ENCODE peak calls at places on chromosomes 12 and 14, in six cellular contexts. E, B, X, C, V and D are unnamed samples. For H3K4me1 and H3K36me3, the result is how much of the 10 kb centered on the place peaks cover.

GRCh38 chr14:100850841-100851585 is 25.1 kb downstream of the MEG3 start:
- DNase-seq in E (peak), B (peak), C (peak), X (peak), V (peak), D (peak)

GRCh38 chr14:99754141-99755067 is 38.8 kb upstream of the EML1 start:
- DNase-seq in E (no peak), V (no peak), C (no peak), B (peak), X (peak), D (no peak)

GRCh38 chr14:92644166-92644565 is 104.3 kb downstream of the LGMN start:
- DNase-seq in E (no peak), X (no peak), V (no peak), C (no peak), B (peak), D (peak)

GRCh38 chr14:23047042-23047634 is 5.1 kb downstream of the PSMB11 start:
- DNase-seq in X (no peak), V (no peak), B (no peak), C (no peak), E (no peak), D (no peak)

GRCh38 chr14:64506751-64507150 is 2.2 kb downstream of the ZBTB1 start:
- DNase-seq in E (no peak), C (no peak), X (no peak), V (no peak), B (peak), D (no peak)

GRCh38 chr12:10590976-10591375 is 22.4 kb downstream of the MAGOHB start:
- DNase-seq in B (no peak), X (no peak), C (no peak), V (no peak), E (no peak), D (no peak)

GRCh38 chr12:111304642-111305071 is 64.2 kb downstream of the PHETA1 start:
- DNase-seq in B (no peak), X (no peak), E (no peak), V (no peak), C (no peak), D (peak)

GRCh38 chr12:24814379-24815086 is 134.4 kb downstream of the BCAT1 start:
- DNase-seq in V (no peak), B (no peak), C (no peak), E (no peak), X (no peak), D (no peak)

GRCh38 chr12:95424271-95424994 is 49.5 kb upstream of the METAP2 start:
- DNase-seq in C (no peak), X (no peak), E (peak), V (no peak), B (no peak), D (no peak)

GRCh38 chr14:94051115-94051514 is 25.0 kb downstream of the OTUB2 start:
- DNase-seq in X (no peak), B (peak), V (peak), E (peak), C (peak), D (no peak)

GRCh38 chr12:90015228-90015627 is 306.6 kb upstream of the ATP2B1 start:
- DNase-seq in V (no peak), C (no peak), E (no peak), X (no peak), B (peak), D (no peak)

GRCh38 chr12:15859136-15859535 is 23.1 kb upstream of the STRAP start:
- DNase-seq in E (no peak), V (no peak), B (no peak), C (no peak), X (no peak), D (no peak)

GRCh38 chr14:52266782-52267181 is 716 bp upstream of the PTGDR start:
- DNase-seq in X (no peak), B (peak), E (no peak), C (no peak), V (no peak), D (no peak)

GRCh38 chr12:100295764-100296555 is 29.0 kb downstream of the SCYL2 start:
- DNase-seq in C (no peak), X (no peak), E (no peak), V (no peak), B (peak), D (no peak)

GRCh38 chr14:73491256-73491976 is 683 bp downstream of the RIOX1 start:
- DNase-seq in E (peak), C (peak), V (peak), B (peak), X (peak), D (peak)

GRCh38 chr12:6540181-6540877 is 6.0 kb downstream of the GAPDH start:
- DNase-seq in V (peak), E (peak), C (peak), X (peak), B (peak), D (peak)
- H3K4me1 ChIP-seq in V (under half), E (under half), C (under half), X (under half), B (under half), D (under half)

DNA sequence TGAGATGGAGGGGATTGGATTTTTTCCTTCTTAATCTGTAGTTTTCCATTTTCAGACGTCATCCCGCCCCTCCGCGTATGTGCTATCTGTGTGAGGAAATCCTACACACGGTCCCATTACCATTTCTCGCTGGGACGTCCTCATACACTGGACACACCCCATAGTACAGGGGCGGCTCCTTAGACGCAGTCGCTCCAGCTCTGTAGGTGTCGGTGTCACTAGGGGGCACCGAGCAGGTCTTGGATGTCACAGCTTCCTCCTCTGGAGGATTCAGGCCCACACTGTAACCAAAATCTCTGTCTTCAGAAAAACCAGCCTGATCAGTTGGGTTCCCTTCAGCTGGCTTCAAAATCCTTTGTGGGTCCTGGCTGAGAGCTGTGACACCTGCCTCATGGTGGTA is 7.1 kb downstream of the ANKLE2 start:
- DNase-seq in X (no peak), B (no peak), V (no peak), E (no peak), C (no peak), D (no peak)
- H3K36me3 ChIP-seq in X (half or more), B (half or more), V (under half), E (under half), C (under half), D (under half)

GRCh38 chr12:32895688-32896437 is 714 bp downstream of the PKP2 start:
- DNase-seq in B (no peak), E (no peak), V (no peak), X (no peak), C (peak), D (no peak)

GRCh38 chr12:32896438-32897275 is at the start of gene PKP2:
- DNase-seq in E (peak), V (peak), B (peak), X (peak), C (peak), D (peak)

GRCh38 chr12:32897688-32898573 is 1.4 kb upstream of the PKP2 start:
- DNase-seq in E (no peak), B (no peak), X (no peak), C (no peak), V (no peak), D (no peak)

GRCh38 chr12:32894566-32894965 is 2.0 kb downstream of the PKP2 start:
- DNase-seq in V (no peak), B (no peak), X (no peak), E (no peak), C (no peak), D (no peak)

GRCh38 chr12:32897276-32897615 is 669 bp upstream of the PKP2 start:
- DNase-seq in B (no peak), E (no peak), V (no peak), X (no peak), C (no peak), D (no peak)
- H3K4me3 ChIP-seq in B (no peak), E (peak), V (peak), X (peak), C (peak), D (peak)

DNA sequence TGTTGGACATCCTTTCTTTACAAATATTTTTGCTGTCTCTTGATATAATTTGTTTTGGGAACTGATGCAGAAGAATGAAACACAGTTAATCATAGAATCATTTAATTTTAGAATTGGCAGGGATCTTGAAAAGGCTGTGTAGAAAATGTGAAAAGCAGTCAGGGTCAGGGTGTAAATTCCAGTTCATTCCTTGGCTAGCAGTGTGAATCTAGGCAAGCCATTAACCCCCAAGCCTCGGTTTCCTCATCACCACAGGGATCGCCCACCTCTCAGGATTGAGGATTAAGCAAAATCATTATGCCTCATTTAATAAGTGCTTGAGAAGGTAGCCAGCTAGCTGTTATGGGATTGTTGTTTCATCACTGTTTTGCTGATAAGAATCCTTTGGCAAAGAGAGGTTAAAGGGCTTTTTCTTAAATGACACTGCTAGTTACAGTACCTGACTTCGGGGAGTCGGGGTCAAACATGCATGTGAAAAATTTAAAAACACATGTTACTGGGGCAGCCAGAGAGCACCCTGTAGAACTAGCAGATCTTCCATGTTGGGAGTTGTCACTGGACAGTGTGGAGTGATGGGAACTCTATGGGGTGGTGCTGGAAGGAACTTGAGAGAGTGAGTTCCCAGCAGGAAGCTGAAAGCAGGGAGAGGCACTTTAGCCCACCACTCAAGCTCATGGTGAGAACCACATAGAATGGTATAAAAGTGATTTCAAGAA is 10.7 kb downstream of the TNFRSF1A start:
- DNase-seq in X (no peak), C (no peak), B (no peak), V (no peak), E (no peak), D (no peak)
- H3K4me1 ChIP-seq in X (under half), C (under half), B (under half), V (under half), E (under half), D (under half)

GRCh38 chr12:108846320-108846719 is 11.1 kb downstream of the SSH1 start:
- DNase-seq in C (no peak), B (peak), X (no peak), V (peak), E (no peak), D (no peak)
- H3K36me3 ChIP-seq in C (under half), B (under half), X (half or more), V (under half), E (under half), D (under half)

DNA sequence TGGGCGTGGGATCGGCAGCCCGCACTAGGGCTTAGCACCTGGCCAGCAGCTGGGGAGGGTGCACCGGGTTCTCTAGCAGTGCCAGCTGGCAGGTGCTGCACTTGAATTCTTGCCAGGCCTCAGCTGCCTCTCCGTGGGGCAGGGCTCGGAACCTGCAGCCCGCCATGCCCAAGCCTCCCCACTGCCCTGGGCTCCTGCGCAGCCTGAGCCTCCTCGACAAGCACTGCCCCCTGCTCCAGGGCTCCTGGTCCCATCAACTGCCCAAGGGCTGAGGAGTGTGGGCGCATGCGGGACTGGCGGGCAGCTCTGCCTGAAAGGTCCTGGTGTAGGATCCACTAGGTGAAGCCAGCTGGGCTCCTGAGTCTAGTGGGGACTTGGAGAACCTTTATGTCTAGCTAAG is 30.6 kb upstream of the SDR39U1 start:
- DNase-seq in V (no peak), B (no peak), E (no peak), C (no peak), X (no peak), D (no peak)
- H3K4me3 ChIP-seq in V (no peak), B (no peak), E (no peak), C (no peak), X (no peak), D (no peak)

GRCh38 chr14:95500201-95500681 is 16.2 kb downstream of the SYNE3 start:
- DNase-seq in B (no peak), X (no peak), C (no peak), E (no peak), V (no peak), D (no peak)
- H3K4me1 ChIP-seq in B (under half), X (under half), C (under half), E (under half), V (under half), D (under half)

GRCh38 chr14:89402363-89402762 is 14.7 kb downstream of the FOXN3 start:
- DNase-seq in C (no peak), X (no peak), E (no peak), B (no peak), V (no peak), D (no peak)

GRCh38 chr14:89401241-89401640 is 15.8 kb downstream of the FOXN3 start:
- DNase-seq in X (peak), E (no peak), B (no peak), V (no peak), C (no peak), D (no peak)

GRCh38 chr14:89399594-89400068 is 17.4 kb downstream of the FOXN3 start:
- DNase-seq in V (no peak), C (no peak), B (peak), E (no peak), X (peak), D (no peak)

GRCh38 chr14:89400529-89400928 is 16.5 kb downstream of the FOXN3 start:
- DNase-seq in E (no peak), V (no peak), B (no peak), X (peak), C (no peak), D (no peak)

DNA sequence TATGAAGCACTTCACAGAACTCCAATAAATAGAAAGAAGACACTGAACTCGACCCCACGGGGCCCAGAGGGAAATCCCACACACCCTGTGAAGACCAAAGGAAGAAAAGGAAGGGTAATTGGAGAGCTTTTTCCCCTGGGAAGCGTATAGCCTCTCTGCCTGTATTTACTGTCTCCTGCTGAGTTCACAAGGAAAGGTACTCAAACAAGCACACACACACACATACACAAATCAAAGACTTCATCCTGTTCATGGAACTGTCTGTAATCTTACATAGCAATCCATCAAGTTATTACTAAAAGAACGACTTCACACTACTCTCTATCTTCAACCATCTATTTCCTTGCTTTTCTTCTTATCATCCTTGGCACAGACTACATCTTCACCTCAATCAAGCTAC is 15.2 kb downstream of the FOXN3 start:
- DNase-seq in C (no peak), E (no peak), X (no peak), V (no peak), B (no peak), D (no peak)
- H3K36me3 ChIP-seq in C (under half), E (under half), X (under half), V (under half), B (under half), D (under half)